ENCODE peak calls at places on chromosomes 5 and 9, in five cellular contexts. A is ovary, U is fibroblast of pulmonary artery, R is pulmonary artery endothelial cell, Z is WTC11. M is an unnamed sample.

GRCh38 chr9:1051286-1052118 is 1.3 kb downstream of the DMRT2 start:
- DNase-seq in A (no peak), U (no peak), R (no peak), Z (peak; percentile 68), M (no peak)

GRCh38 chr9:6893350-6894131 is 135.8 kb downstream of the KDM4C start:
- DNase-seq in A (no peak), U (no peak), R (no peak), Z (no peak), M (no peak)

GRCh38 chr5:172881691-172882370 is 47.8 kb downstream of the ERGIC1 start:
- DNase-seq in A (no peak), U (peak; percentile 63), R (no peak), Z (no peak), M (no peak)

GRCh38 chr5:52878671-52879070 is 91.0 kb downstream of the ITGA1 start:
- DNase-seq in A (no peak), U (peak; percentile 64), R (no peak), Z (no peak), M (no peak)

GRCh38 chr5:125485003-125485641 is 738.7 kb upstream of the ZNF608 start:
- DNase-seq in A (no peak), U (peak; percentile 96), R (peak; percentile 66), Z (no peak), M (peak; percentile 100)

GRCh38 chr9:113471566-113471965 is 8.0 kb downstream of the RGS3 start:
- DNase-seq in A (no peak), U (no peak), R (no peak), Z (peak; percentile 23), M (no peak)

GRCh38 chr9:91807640-91808246 is 142.3 kb downstream of the ROR2 start:
- DNase-seq in A (no peak), U (no peak), R (no peak), Z (no peak), M (no peak)

GRCh38 chr5:113221294-113222176 is 213.3 kb downstream of the TSSK1B start:
- DNase-seq in A (no peak), U (peak; percentile 47), R (no peak), Z (no peak), M (no peak)

GRCh38 chr9:137174722-137175293 is 3.0 kb upstream of the TMEM210 start:
- DNase-seq in A (no peak), U (no peak), R (no peak), Z (peak; percentile 42), M (no peak)

GRCh38 chr5:132427285-132428146 is 58.0 kb downstream of the SLC22A5 start:
- DNase-seq in A (no peak), U (no peak), R (no peak), Z (no peak), M (no peak)

GRCh38 chr9:88143944-88144343 is 5.7 kb upstream of the SPATA31C2 start:
- DNase-seq in A (no peak), U (no peak), R (no peak), Z (no peak), M (no peak)

GRCh38 chr5:143025376-143025775 is 255.2 kb downstream of the ARHGAP26 start:
- DNase-seq in A (no peak), U (no peak), R (no peak), Z (no peak), M (no peak)

GRCh38 chr5:21709766-21710165 is 1143.4 kb downstream of the CDH12 start:
- DNase-seq in A (no peak), U (no peak), R (no peak), Z (no peak), M (no peak)

GRCh38 chr5:54881286-54882005 is 103.9 kb downstream of the ESM1 start:
- DNase-seq in A (no peak), U (no peak), R (no peak), Z (no peak), M (no peak)

GRCh38 chr5:75734913-75735789 is 17.9 kb upstream of the POC5 start:
- DNase-seq in A (no peak), U (peak; percentile 27), R (no peak), Z (peak; percentile 52), M (no peak)

GRCh38 chr9:34443533-34443932 is 14.8 kb downstream of the FAM219A start:
- DNase-seq in A (no peak), U (no peak), R (no peak), Z (no peak), M (no peak)

GRCh38 chr5:75529185-75529584 is 17.5 kb downstream of the POLK start:
- DNase-seq in A (no peak), U (no peak), R (no peak), Z (no peak), M (no peak)

GRCh38 chr9:136018257-136019031 is 57.3 kb upstream of the UBAC1 start:
- DNase-seq in A (no peak), U (no peak), R (no peak), Z (peak; percentile 11), M (no peak)

GRCh38 chr9:96348261-96348660 is 35.2 kb downstream of the SLC35D2 start:
- DNase-seq in A (no peak), U (no peak), R (no peak), Z (no peak), M (no peak)

GRCh38 chr5:169265888-169266287 is 35.1 kb downstream of the SLIT3 start:
- DNase-seq in A (no peak), U (no peak), R (no peak), Z (no peak), M (no peak)

GRCh38 chr5:118553662-118554061 is 434.7 kb downstream of the DTWD2 start:
- DNase-seq in A (no peak), U (peak; percentile 53), R (no peak), Z (no peak), M (peak; percentile 98)

GRCh38 chr5:59466271-59466670 is 427.3 kb downstream of the PDE4D start:
- DNase-seq in A (no peak), U (no peak), R (no peak), Z (no peak), M (no peak)

GRCh38 chr5:83608122-83608521 is 112.5 kb downstream of the HAPLN1 start:
- DNase-seq in A (no peak), U (peak; percentile 66), R (peak; percentile 10), Z (peak; percentile 63), M (no peak)

M was measured in GM04503.